ENCODE peak calls at places on chromosomes 5 and 9, in six cellular contexts. One of them, this sample, is unnamed.

GRCh38 chr5:95446009-95446408 is 54.8 kb downstream of the FAM81B start:
- DNase-seq in stimulated activated CD8-positive, alpha-beta memory T cell treated with anti-CD3 and anti-CD28 coated beads, Interleukin-15, amount 100 ng/mL, for 4 hours: no peak
- DNase-seq in CD4-positive, CD25-positive, alpha-beta regulatory T cell: no peak
- DNase-seq in non-pigmented ciliary epithelial cell: peak
- DNase-seq in right atrium auricular region: no peak
- DNase-seq in K562: peak
- DNase-seq in this sample: peak

GRCh38 chr9:125434986-125435775 is 173.6 kb downstream of the GAPVD1 start:
- DNase-seq in CD4-positive, CD25-positive, alpha-beta regulatory T cell: no peak
- DNase-seq in stimulated activated CD8-positive, alpha-beta memory T cell treated with anti-CD3 and anti-CD28 coated beads, Interleukin-15, amount 100 ng/mL, for 4 hours: no peak
- DNase-seq in K562: no peak
- DNase-seq in non-pigmented ciliary epithelial cell: no peak
- DNase-seq in right atrium auricular region: no peak
- DNase-seq in this sample: no peak

GRCh38 chr5:147481857-147482256 is 28.0 kb downstream of the DPYSL3 start:
- DNase-seq in stimulated activated CD8-positive, alpha-beta memory T cell treated with anti-CD3 and anti-CD28 coated beads, Interleukin-15, amount 100 ng/mL, for 4 hours: no peak
- DNase-seq in right atrium auricular region: no peak
- DNase-seq in K562: no peak
- DNase-seq in non-pigmented ciliary epithelial cell: peak
- DNase-seq in CD4-positive, CD25-positive, alpha-beta regulatory T cell: no peak
- DNase-seq in this sample: peak

GRCh38 chr5:36820900-36821299 is 55.7 kb upstream of the NIPBL start:
- DNase-seq in right atrium auricular region: no peak
- DNase-seq in K562: no peak
- DNase-seq in non-pigmented ciliary epithelial cell: no peak
- DNase-seq in CD4-positive, CD25-positive, alpha-beta regulatory T cell: no peak
- DNase-seq in stimulated activated CD8-positive, alpha-beta memory T cell treated with anti-CD3 and anti-CD28 coated beads, Interleukin-15, amount 100 ng/mL, for 4 hours: no peak
- DNase-seq in this sample: no peak

GRCh38 chr5:144060598-144060997 is 109.9 kb downstream of the YIPF5 start:
- DNase-seq in stimulated activated CD8-positive, alpha-beta memory T cell treated with anti-CD3 and anti-CD28 coated beads, Interleukin-15, amount 100 ng/mL, for 4 hours: no peak
- DNase-seq in non-pigmented ciliary epithelial cell: no peak
- DNase-seq in CD4-positive, CD25-positive, alpha-beta regulatory T cell: no peak
- DNase-seq in K562: no peak
- DNase-seq in right atrium auricular region: no peak
- DNase-seq in this sample: peak

GRCh38 chr9:38713426-38713825 is 6.5 kb downstream of the FAM240B start:
- DNase-seq in non-pigmented ciliary epithelial cell: peak
- DNase-seq in K562: no peak
- DNase-seq in CD4-positive, CD25-positive, alpha-beta regulatory T cell: no peak
- DNase-seq in stimulated activated CD8-positive, alpha-beta memory T cell treated with anti-CD3 and anti-CD28 coated beads, Interleukin-15, amount 100 ng/mL, for 4 hours: no peak
- DNase-seq in right atrium auricular region: no peak
- DNase-seq in this sample: peak

GRCh38 chr5:173454764-173455598 is 126.8 kb upstream of the STC2 start:
- DNase-seq in non-pigmented ciliary epithelial cell: peak
- DNase-seq in right atrium auricular region: peak
- DNase-seq in stimulated activated CD8-positive, alpha-beta memory T cell treated with anti-CD3 and anti-CD28 coated beads, Interleukin-15, amount 100 ng/mL, for 4 hours: no peak
- DNase-seq in CD4-positive, CD25-positive, alpha-beta regulatory T cell: no peak
- DNase-seq in K562: peak
- DNase-seq in this sample: peak

GRCh38 chr5:179699640-179700298 is 1.0 kb downstream of the CANX start:
- DNase-seq in CD4-positive, CD25-positive, alpha-beta regulatory T cell: peak
- DNase-seq in stimulated activated CD8-positive, alpha-beta memory T cell treated with anti-CD3 and anti-CD28 coated beads, Interleukin-15, amount 100 ng/mL, for 4 hours: no peak
- DNase-seq in K562: peak
- DNase-seq in non-pigmented ciliary epithelial cell: no peak
- DNase-seq in right atrium auricular region: no peak
- DNase-seq in this sample: peak

GRCh38 chr5:160749682-160750081 is 102.3 kb downstream of the ATP10B start:
- DNase-seq in stimulated activated CD8-positive, alpha-beta memory T cell treated with anti-CD3 and anti-CD28 coated beads, Interleukin-15, amount 100 ng/mL, for 4 hours: no peak
- DNase-seq in non-pigmented ciliary epithelial cell: no peak
- DNase-seq in CD4-positive, CD25-positive, alpha-beta regulatory T cell: no peak
- DNase-seq in K562: no peak
- DNase-seq in right atrium auricular region: no peak
- DNase-seq in this sample: no peak

GRCh38 chr9:98144631-98145030 is 25.6 kb upstream of the TRIM14 start:
- DNase-seq in non-pigmented ciliary epithelial cell: no peak
- DNase-seq in CD4-positive, CD25-positive, alpha-beta regulatory T cell: no peak
- DNase-seq in K562: no peak
- DNase-seq in stimulated activated CD8-positive, alpha-beta memory T cell treated with anti-CD3 and anti-CD28 coated beads, Interleukin-15, amount 100 ng/mL, for 4 hours: no peak
- DNase-seq in right atrium auricular region: no peak
- DNase-seq in this sample: no peak

GRCh38 chr5:148556835-148557234 is 97.5 kb downstream of the HTR4 start:
- DNase-seq in stimulated activated CD8-positive, alpha-beta memory T cell treated with anti-CD3 and anti-CD28 coated beads, Interleukin-15, amount 100 ng/mL, for 4 hours: no peak
- DNase-seq in K562: no peak
- DNase-seq in non-pigmented ciliary epithelial cell: no peak
- DNase-seq in CD4-positive, CD25-positive, alpha-beta regulatory T cell: no peak
- DNase-seq in right atrium auricular region: no peak
- DNase-seq in this sample: no peak